ENCODE peak calls at places on chromosomes 6 and 20, in four cellular contexts. One of them, this sample, is unnamed.

GRCh38 chr20:49406666-49407065 is 75.8 kb downstream of the KCNB1 start:
- DNase-seq in skeletal muscle cell: no peak
- DNase-seq in T-helper 1 cell: no peak
- DNase-seq in astrocyte of the cerebellum: no peak
- DNase-seq in this sample: no peak

GRCh38 chr6:149876241-149876933 is 12.2 kb upstream of the LRP11 start:
- DNase-seq in skeletal muscle cell: no peak
- DNase-seq in T-helper 1 cell: no peak
- DNase-seq in astrocyte of the cerebellum: no peak
- DNase-seq in this sample: no peak

GRCh38 chr20:10735195-10735949 is 61.6 kb upstream of the JAG1 start:
- DNase-seq in skeletal muscle cell: no peak
- DNase-seq in T-helper 1 cell: no peak
- DNase-seq in astrocyte of the cerebellum: no peak
- DNase-seq in this sample: no peak

GRCh38 chr6:128806274-128806673 is 76.7 kb upstream of the LAMA2 start:
- DNase-seq in skeletal muscle cell: no peak
- DNase-seq in T-helper 1 cell: no peak
- DNase-seq in astrocyte of the cerebellum: no peak
- DNase-seq in this sample: peak

GRCh38 chr6:111721677-111722219 is 116.1 kb upstream of the TRAF3IP2 start:
- DNase-seq in skeletal muscle cell: peak
- DNase-seq in T-helper 1 cell: no peak
- DNase-seq in astrocyte of the cerebellum: no peak
- DNase-seq in this sample: no peak

GRCh38 chr20:5670137-5670536 is 80.1 kb upstream of the SHLD1 start:
- DNase-seq in skeletal muscle cell: no peak
- DNase-seq in T-helper 1 cell: no peak
- DNase-seq in astrocyte of the cerebellum: no peak
- DNase-seq in this sample: no peak

GRCh38 chr6:133097208-133097607 is 143.9 kb upstream of the EYA4 start:
- DNase-seq in skeletal muscle cell: no peak
- DNase-seq in T-helper 1 cell: no peak
- DNase-seq in astrocyte of the cerebellum: no peak
- DNase-seq in this sample: no peak

GRCh38 chr6:47126647-47127339 is 84.7 kb upstream of the ADGRF1 start:
- DNase-seq in skeletal muscle cell: no peak
- DNase-seq in T-helper 1 cell: no peak
- DNase-seq in astrocyte of the cerebellum: no peak
- DNase-seq in this sample: no peak

GRCh38 chr20:57264151-57264792 is 2.2 kb downstream of the BMP7 start:
- DNase-seq in skeletal muscle cell: no peak
- DNase-seq in T-helper 1 cell: no peak
- DNase-seq in astrocyte of the cerebellum: no peak
- DNase-seq in this sample: no peak

GRCh38 chr6:27893836-27894807 is 18.1 kb downstream of the OR2B2 start:
- DNase-seq in skeletal muscle cell: peak
- DNase-seq in T-helper 1 cell: peak
- DNase-seq in astrocyte of the cerebellum: peak
- DNase-seq in this sample: peak